ENCODE peak calls at places on chromosomes 5 and 9, in four cellular contexts. G is uterus; M is CD8-positive, alpha-beta T cell; J is mammary epithelial cell. Z is an unnamed sample.

GRCh38 chr5:10789021-10789420 is 28.0 kb upstream of the DAP start:
- DNase-seq in G (peak), M (no peak), J (no peak), Z (no peak)

GRCh38 chr9:89961616-89962341 is 357.0 kb downstream of the GADD45G start:
- DNase-seq in G (no peak), M (no peak), J (no peak), Z (no peak)

GRCh38 chr9:36970007-36970888 is 63.8 kb downstream of the PAX5 start:
- DNase-seq in G (no peak), M (no peak), J (peak), Z (no peak)

GRCh38 chr5:38518341-38518740 is 38.1 kb downstream of the LIFR start:
- DNase-seq in G (no peak), M (no peak), J (no peak), Z (no peak)

GRCh38 chr9:26131891-26132290 is 453.6 kb upstream of the TUSC1 start:
- DNase-seq in G (no peak), M (no peak), J (no peak), Z (no peak)

GRCh38 chr9:111803924-111804323 is 9.2 kb upstream of the SHOC1 start:
- DNase-seq in G (no peak), M (no peak), J (no peak), Z (no peak)

GRCh38 chr5:40198736-40199135 is 481.0 kb upstream of the PTGER4 start:
- DNase-seq in G (no peak), M (no peak), J (peak), Z (no peak)

GRCh38 chr5:123155511-123155923 is 66.5 kb downstream of the PRDM6 start:
- DNase-seq in G (no peak), M (no peak), J (no peak), Z (no peak)

GRCh38 chr5:96121362-96121761 is 159.7 kb upstream of the ELL2 start:
- DNase-seq in G (no peak), M (no peak), J (peak), Z (no peak)

GRCh38 chr5:168752012-168752411 is 172.8 kb upstream of the PANK3 start:
- DNase-seq in G (no peak), M (no peak), J (no peak), Z (no peak)

GRCh38 chr5:61701877-61702602 is 370.0 kb downstream of the ZSWIM6 start:
- DNase-seq in G (no peak), M (no peak), J (no peak), Z (no peak)

GRCh38 chr5:128264567-128264966 is 181.0 kb downstream of the SLC12A2 start:
- DNase-seq in G (no peak), M (no peak), J (no peak), Z (no peak)

GRCh38 chr5:76402880-76403712 is at the start of gene IQGAP2:
- DNase-seq in G (peak), M (peak), J (peak), Z (peak)

GRCh38 chr9:136225366-136225747 is 20.3 kb downstream of the QSOX2 start:
- DNase-seq in G (no peak), M (no peak), J (no peak), Z (peak)

GRCh38 chr9:91395106-91395552 is 28.5 kb downstream of the NFIL3 start:
- DNase-seq in G (no peak), M (no peak), J (peak), Z (no peak)

GRCh38 chr5:164300295-164300694 is 794.9 kb downstream of the MAT2B start:
- DNase-seq in G (no peak), M (no peak), J (no peak), Z (no peak)

GRCh38 chr9:132546148-132547051 is 36.0 kb upstream of the BARHL1 start:
- DNase-seq in G (no peak), M (no peak), J (no peak), Z (no peak)

GRCh38 chr5:4295663-4296339 is 700.2 kb downstream of the IRX1 start:
- DNase-seq in G (no peak), M (no peak), J (peak), Z (no peak)

GRCh38 chr5:88690619-88691560 is 192.1 kb downstream of the MEF2C start:
- DNase-seq in G (peak), M (peak), J (peak), Z (peak)

GRCh38 chr5:14082973-14083372 is 60.2 kb upstream of the TRIO start:
- DNase-seq in G (no peak), M (no peak), J (no peak), Z (no peak)
- TF ChIP-seq CTCF in G (no peak), M (no peak), J (no peak), Z (no peak)

GRCh38 chr5:126100767-126101166 is 322.4 kb upstream of the GRAMD2B start:
- DNase-seq in G (no peak), M (no peak), J (no peak), Z (no peak)
- TF ChIP-seq CTCF in G (no peak), M (no peak), J (peak), Z (no peak)

GRCh38 chr5:150024241-150024984 is 23.9 kb downstream of the HMGXB3 start:
- DNase-seq in G (no peak), M (no peak), J (peak), Z (no peak)
- TF ChIP-seq CTCF in G (no peak), M (no peak), J (no peak), Z (no peak)

GRCh38 chr5:126619781-126620180 is 19.0 kb downstream of the PHAX start:
- DNase-seq in G (no peak), M (no peak), J (no peak), Z (no peak)
- TF ChIP-seq CTCF in G (no peak), M (no peak), J (no peak), Z (no peak)

GRCh38 chr9:124392855-124393460 is 22.3 kb downstream of the PSMB7 start:
- DNase-seq in G (no peak), M (no peak), J (peak), Z (no peak)
- TF ChIP-seq CTCF in G (no peak), M (no peak), J (peak), Z (no peak)

GRCh38 chr9:71355884-71356283 is 234.5 kb upstream of the TRPM3 start:
- DNase-seq in G (no peak), M (no peak), J (no peak), Z (no peak)
- TF ChIP-seq CTCF in G (no peak), M (no peak), J (no peak), Z (no peak)

DNA sequence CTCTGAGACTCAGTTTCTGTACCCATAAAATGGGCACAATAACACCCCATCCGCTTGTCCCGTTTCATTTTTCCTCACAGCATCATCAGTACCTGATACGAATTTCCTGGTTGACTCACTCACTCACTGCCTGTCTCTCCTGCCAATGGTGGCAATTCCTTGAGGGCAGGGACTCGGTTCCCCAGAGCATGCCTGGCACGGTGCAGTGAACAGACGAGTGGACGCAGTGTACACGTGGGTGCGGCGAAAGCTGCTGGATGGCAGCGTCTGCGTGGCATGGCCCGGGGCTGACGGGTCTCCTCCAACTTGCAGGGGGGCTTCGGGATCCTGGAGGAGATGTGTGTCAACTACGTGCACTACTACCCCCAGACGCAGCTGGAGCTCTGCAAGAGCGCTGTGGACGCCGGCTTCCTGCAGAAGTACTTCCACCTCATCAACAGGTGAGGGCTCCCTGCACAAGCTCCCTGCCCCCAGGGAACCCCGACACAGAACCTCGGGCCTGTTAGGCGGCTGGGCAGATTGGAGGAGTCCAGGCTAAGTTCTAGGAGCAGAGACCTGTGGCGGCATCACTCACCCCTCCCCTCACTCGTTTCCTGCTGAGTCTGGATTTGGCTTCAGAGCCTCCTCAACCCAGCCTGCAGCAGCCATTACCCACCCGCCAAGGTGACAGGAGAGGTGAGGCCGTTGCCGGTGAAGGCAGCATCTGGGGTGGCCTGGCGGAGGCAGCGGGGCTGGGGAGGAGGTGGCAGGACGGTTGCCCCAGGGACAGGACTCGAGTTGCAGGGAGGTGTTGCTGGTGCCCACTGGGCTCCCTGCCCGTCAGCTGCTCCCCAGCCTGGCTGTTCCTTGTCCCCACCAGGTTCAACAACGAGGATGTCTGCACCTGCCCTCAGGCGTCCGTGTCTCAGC is 20.3 kb downstream of the DBH start:
- DNase-seq in G (no peak), M (peak), J (peak), Z (no peak)
- TF ChIP-seq CTCF in G (no peak), M (peak), J (no peak), Z (no peak)